ENCODE peak calls at places on chromosomes 2 and 18, in five cellular contexts. I is activated CD8-positive, alpha-beta memory T cell treated with anti-CD3 and anti-CD28 coated beads, Interleukin-2, amount 50 U/mL, for 4 hours; Z is RWPE1; E is EL; U is activated CD4-positive, alpha-beta memory T cell treated with anti-CD3 and anti-CD28 coated beads, Interleukin-2, amount 10 ng/mL, durations not matched to agents 7 days and 5 days. X is an unnamed sample.

GRCh38 chr2:152519581-152519952 is 184.6 kb downstream of the FMNL2 start:
- DNase-seq in I (no peak), Z (no peak), E (no peak), U (no peak), X (no peak)

GRCh38 chr2:118864207-118864606 is 16.8 kb upstream of the EN1 start:
- DNase-seq in I (no peak), Z (no peak), E (no peak), U (no peak), X (no peak)

GRCh38 chr2:16319425-16320245 is 346.0 kb downstream of the CYRIA start:
- DNase-seq in I (no peak), Z (no peak), E (no peak), U (no peak), X (no peak)

GRCh38 chr2:83953661-83954060 is 505.4 kb downstream of the SUCLG1 start:
- DNase-seq in I (no peak), Z (no peak), E (no peak), U (no peak), X (no peak)

GRCh38 chr18:27695509-27695908 is 481.4 kb downstream of the CDH2 start:
- DNase-seq in I (no peak), Z (peak; percentile 14), E (peak; percentile 49), U (no peak), X (peak; percentile 45)

GRCh38 chr2:118539290-118539689 is 308.2 kb downstream of the EN1 start:
- DNase-seq in I (no peak), Z (peak; percentile 10), E (peak; percentile 25), U (no peak), X (peak; percentile 20)

GRCh38 chr18:48186084-48186798 is 222.9 kb downstream of the ZBTB7C start:
- DNase-seq in I (no peak), Z (no peak), E (no peak), U (no peak), X (no peak)

GRCh38 chr2:127582863-127583861 is 47.7 kb downstream of the MYO7B start:
- DNase-seq in I (no peak), Z (no peak), E (no peak), U (no peak), X (no peak)

GRCh38 chr2:101089942-101090799 is 61.0 kb downstream of the TBC1D8 start:
- DNase-seq in I (no peak), Z (no peak), E (no peak), U (no peak), X (no peak)

X was measured in ELR.